ENCODE peak calls at places on chromosome 6, in four cellular contexts. P, C, M and U are unnamed samples.

GRCh38 chr6:28215425-28215824 is 9.7 kb upstream of the ZSCAN9 start:
- DNase-seq in C (no peak), M (peak), P (no peak), U (peak)

GRCh38 chr6:56652231-56652630 is 9.5 kb upstream of the DST start:
- DNase-seq in C (no peak), P (no peak), M (no peak), U (peak)

GRCh38 chr6:129280719-129281118 is 397.8 kb downstream of the LAMA2 start:
- DNase-seq in M (no peak), C (no peak), P (no peak), U (no peak)

GRCh38 chr6:137903933-137904821 is 37.1 kb downstream of the TNFAIP3 start:
- DNase-seq in M (peak), C (no peak), P (no peak), U (peak)

GRCh38 chr6:39057251-39058155 is 8.9 kb downstream of the GLP1R start:
- DNase-seq in C (no peak), M (no peak), P (no peak), U (no peak)

GRCh38 chr6:18387061-18387721 is at the start of gene RNF144B:
- DNase-seq in C (peak), M (no peak), P (peak), U (peak)

GRCh38 chr6:56314683-56315523 is 67.5 kb upstream of the COL21A1 start:
- DNase-seq in M (peak), P (peak), C (no peak), U (peak)

GRCh38 chr6:155187994-155188706 is 75.7 kb upstream of the CLDN20 start:
- DNase-seq in C (no peak), M (no peak), P (no peak), U (peak)

GRCh38 chr6:16338577-16339262 is 100.3 kb downstream of the GMPR start:
- DNase-seq in M (no peak), P (peak), C (no peak), U (peak)

GRCh38 chr6:165181951-165182414 is 127.4 kb downstream of the C6orf118 start:
- DNase-seq in M (no peak), P (no peak), C (no peak), U (no peak)

GRCh38 chr6:10583509-10583908 is 62.4 kb downstream of the GCNT2 start:
- DNase-seq in M (peak), C (no peak), P (no peak), U (no peak)

GRCh38 chr6:10584607-10585006 is 63.5 kb downstream of the GCNT2 start:
- DNase-seq in M (no peak), P (no peak), C (no peak), U (no peak)

GRCh38 chr6:10582774-10583508 is 61.8 kb downstream of the GCNT2 start:
- DNase-seq in M (no peak), P (no peak), C (no peak), U (no peak)

GRCh38 chr6:10586302-10586701 is 65.2 kb downstream of the GCNT2 start:
- DNase-seq in P (no peak), M (no peak), C (no peak), U (no peak)

DNA sequence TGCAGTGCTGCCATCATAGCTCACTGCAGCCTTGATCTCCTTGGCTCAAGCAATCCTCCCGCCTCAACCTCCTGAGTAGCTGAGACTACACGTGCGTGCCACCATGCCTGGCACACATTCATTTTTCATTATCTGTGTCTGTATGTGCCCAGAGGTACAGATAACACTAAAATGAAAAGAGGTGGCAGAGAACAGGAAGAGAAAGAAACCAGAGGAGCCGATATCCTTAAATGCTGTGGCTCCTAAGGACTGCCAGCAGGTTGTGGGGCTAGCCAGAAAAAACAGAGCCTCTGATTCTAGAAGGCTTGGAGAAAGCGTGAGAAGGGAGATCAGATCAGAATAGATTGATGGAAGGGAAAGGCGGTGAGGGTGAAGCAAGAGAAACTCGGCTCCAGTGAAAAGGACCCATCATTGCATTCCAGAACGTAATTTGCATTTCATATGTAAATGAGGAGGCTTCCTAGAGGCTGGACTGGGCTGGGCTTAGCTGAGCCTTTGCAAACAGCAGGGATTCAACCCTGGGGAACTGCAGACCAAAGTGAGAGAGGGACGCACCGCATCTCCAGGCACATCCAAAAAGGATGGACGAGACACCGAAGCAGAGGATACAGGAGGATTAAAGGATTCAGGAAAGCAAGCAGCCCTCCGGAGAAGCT is 64.2 kb downstream of the GCNT2 start:
- DNase-seq in M (no peak), P (no peak), C (no peak), U (no peak)
- H3K9ac ChIP-seq in M (no peak), P (no peak), C (no peak), U (no peak)

GRCh38 chr6:169168302-169168630 is 85.4 kb downstream of the THBS2 start:
- DNase-seq in M (no peak), C (no peak), P (peak), U (no peak)

GRCh38 chr6:169168706-169169105 is 84.9 kb downstream of the THBS2 start:
- DNase-seq in P (peak), C (no peak), M (no peak), U (no peak)

GRCh38 chr6:169166896-169167580 is 86.6 kb downstream of the THBS2 start:
- DNase-seq in P (peak), M (no peak), C (no peak), U (no peak)

GRCh38 chr6:169169375-169169774 is 84.3 kb downstream of the THBS2 start:
- DNase-seq in C (no peak), P (no peak), M (no peak), U (no peak)

GRCh38 chr6:169167581-169168301 is 85.9 kb downstream of the THBS2 start:
- DNase-seq in P (peak), C (no peak), M (no peak), U (peak)
- TF ChIP-seq RCOR1 in P (no peak), C (no peak), M (no peak), U (peak)

DNA sequence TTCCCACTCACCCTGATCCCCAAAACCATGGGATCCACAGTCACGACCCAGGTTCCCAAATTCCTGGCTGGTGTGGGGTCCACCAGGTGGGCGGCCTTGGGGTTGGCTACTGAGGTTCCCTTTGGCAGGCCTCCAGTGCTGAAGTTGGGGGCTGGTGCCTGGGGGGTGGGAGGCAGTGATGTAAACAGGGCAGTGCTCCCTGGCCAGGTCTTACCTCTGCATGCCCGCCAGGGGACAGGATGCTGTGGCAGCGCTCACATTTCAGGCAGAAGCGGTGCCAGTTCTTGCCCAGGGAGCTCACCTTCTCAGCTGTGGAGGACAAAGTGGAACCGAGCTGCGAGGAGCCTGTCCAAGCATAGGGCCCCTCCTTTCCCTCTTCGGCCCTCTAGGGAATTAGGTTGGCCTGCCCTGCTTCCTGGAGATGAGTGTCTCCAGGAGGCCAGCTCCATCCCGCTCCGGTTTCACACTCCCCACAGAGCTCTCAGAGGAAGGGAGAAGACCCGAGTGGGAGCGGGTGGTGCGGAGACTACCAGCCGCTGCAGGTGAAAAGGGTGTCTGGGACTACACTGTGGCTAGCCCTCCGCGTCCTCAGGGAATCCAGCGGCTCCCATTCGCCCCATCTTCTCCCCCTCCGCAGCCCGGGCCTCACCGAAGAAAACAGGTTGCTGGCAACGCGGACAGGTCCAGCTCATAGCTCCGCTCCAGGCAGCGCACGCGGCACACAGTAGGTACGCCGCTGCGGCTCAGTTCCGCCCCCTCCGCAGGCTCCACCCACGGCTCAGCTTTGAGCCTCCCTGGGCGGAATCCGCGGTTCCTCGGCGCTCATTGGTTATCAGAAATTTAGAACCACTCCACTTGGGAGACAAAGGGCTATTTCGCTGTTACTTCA is at the start of gene CRIP3:
- DNase-seq in C (no peak), P (no peak), M (peak), U (no peak)
- H3K9ac ChIP-seq in C (no peak), P (no peak), M (peak), U (no peak)

DNA sequence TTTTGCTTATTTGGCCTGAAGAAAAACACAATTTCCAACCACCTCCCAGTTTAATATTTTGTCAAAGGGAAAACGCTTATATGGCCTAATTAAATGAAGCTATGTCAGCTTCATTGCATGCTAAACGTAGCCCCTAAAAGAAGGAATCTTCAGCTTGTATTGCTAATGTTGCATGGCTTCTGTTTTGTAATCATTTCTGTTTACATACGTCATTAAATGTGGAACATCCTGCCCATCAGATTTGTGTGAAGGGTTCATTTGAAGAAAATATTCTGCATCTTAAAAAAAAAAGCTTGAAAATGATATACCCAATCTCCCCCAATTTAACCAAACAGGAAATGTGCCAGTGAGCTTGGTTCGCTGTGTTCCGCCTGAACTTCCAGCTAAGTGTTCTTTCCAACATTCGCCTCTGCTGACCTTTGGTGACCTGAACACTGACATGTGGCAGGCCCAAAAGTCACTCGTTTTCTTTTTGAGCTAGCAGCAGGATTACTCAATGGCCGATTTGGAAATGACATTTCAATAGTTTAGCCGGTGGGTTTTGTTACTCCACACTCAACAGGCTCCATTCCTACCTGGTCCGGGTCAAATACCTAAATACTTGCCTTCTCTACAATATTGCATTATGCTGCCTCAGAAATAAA is 12.7 kb upstream of the SIRT5 start:
- DNase-seq in M (no peak), P (no peak), C (no peak), U (no peak)
- TF ChIP-seq RCOR1 in M (no peak), P (no peak), C (no peak), U (no peak)

GRCh38 chr6:119608994-119609393 is 259.4 kb upstream of the MAN1A1 start:
- DNase-seq in P (no peak), M (no peak), C (no peak), U (no peak)
- H3K9ac ChIP-seq in P (no peak), M (no peak), C (no peak), U (no peak)

DNA sequence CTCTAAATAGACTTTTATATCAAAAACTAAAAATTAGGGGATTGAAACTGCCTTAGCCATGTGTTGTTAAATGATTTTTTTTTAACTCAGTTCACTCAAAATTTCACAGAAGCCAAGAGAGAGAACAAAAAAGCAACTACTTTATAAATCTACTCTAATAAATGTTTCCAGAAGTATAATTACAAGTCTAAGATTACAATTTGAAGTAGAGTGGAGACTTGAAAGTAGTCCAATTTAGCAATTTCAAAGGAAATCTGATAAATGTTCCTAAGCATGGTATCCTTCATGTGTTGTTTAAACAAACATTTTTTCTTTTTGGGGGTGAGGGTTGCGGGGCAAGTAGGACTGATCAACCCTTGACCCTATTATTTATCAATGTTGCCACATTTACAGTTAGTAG is 72.6 kb downstream of the PHIP start:
- DNase-seq in P (no peak), C (no peak), M (no peak), U (no peak)
- TF ChIP-seq RCOR1 in P (no peak), C (no peak), M (no peak), U (no peak)

DNA sequence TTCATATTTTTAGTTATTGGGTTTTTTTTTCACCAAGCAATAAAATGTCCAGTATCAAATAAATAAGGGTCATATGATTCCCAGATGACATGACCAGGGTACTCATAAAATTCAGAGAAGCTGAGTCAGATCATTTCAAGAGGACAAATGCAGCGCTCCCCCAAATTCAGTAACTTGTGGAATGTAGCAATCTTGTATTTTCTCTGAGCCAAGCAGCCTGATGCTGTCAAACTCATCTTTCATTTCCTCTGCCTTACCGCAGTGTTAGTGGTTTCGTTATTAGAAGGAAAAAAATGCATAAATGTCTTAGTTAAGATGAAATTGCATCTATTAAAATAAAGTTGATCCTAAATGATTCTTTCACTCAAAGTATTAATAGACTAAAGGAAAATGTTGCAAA is 57.8 kb upstream of the EDN1 start:
- DNase-seq in C (peak), P (no peak), M (no peak), U (peak)
- H3K9ac ChIP-seq in C (no peak), P (no peak), M (no peak), U (no peak)

GRCh38 chr6:73152998-73153757 is 72.1 kb downstream of the KHDC1L start:
- DNase-seq in P (no peak), C (no peak), M (no peak), U (peak)
- TF ChIP-seq RCOR1 in P (no peak), C (no peak), M (no peak), U (no peak)